ENCODE peak calls at places on chromosomes 1 and 21, in six cellular contexts. One of them, this sample, is unnamed.
A peak's percentile ranks its signal among the peaks of the same experiment; 100 is the strongest.

GRCh38 chr1:78279051-78279450 is 211.7 kb upstream of the PTGFR start:
- DNase-seq in RWPE2: no peak
- DNase-seq in OCI-LY7: no peak
- DNase-seq in stimulated activated CD8-positive, alpha-beta memory T cell treated with anti-CD3 and anti-CD28 coated beads, Interleukin-7, amount 100 ng/mL, for 1 hour: no peak
- DNase-seq in cardiac fibroblast: peak; percentile 98
- DNase-seq in left ventricle myocardium inferior: no peak
- DNase-seq in this sample: no peak

GRCh38 chr1:18373882-18374493 is 106.7 kb upstream of the KLHDC7A start:
- DNase-seq in stimulated activated CD8-positive, alpha-beta memory T cell treated with anti-CD3 and anti-CD28 coated beads, Interleukin-7, amount 100 ng/mL, for 1 hour: no peak
- DNase-seq in left ventricle myocardium inferior: no peak
- DNase-seq in RWPE2: no peak
- DNase-seq in cardiac fibroblast: no peak
- DNase-seq in OCI-LY7: peak; percentile 26
- DNase-seq in this sample: no peak

GRCh38 chr1:41404308-41404755 is 43.1 kb downstream of the FOXO6 start:
- DNase-seq in left ventricle myocardium inferior: no peak
- DNase-seq in RWPE2: no peak
- DNase-seq in cardiac fibroblast: peak; percentile 31
- DNase-seq in OCI-LY7: peak; percentile 20
- DNase-seq in stimulated activated CD8-positive, alpha-beta memory T cell treated with anti-CD3 and anti-CD28 coated beads, Interleukin-7, amount 100 ng/mL, for 1 hour: no peak
- DNase-seq in this sample: peak; percentile 64

GRCh38 chr1:45952072-45952471 is 148.7 kb downstream of the MAST2 start:
- DNase-seq in RWPE2: no peak
- DNase-seq in OCI-LY7: no peak
- DNase-seq in stimulated activated CD8-positive, alpha-beta memory T cell treated with anti-CD3 and anti-CD28 coated beads, Interleukin-7, amount 100 ng/mL, for 1 hour: no peak
- DNase-seq in cardiac fibroblast: peak; percentile 45
- DNase-seq in left ventricle myocardium inferior: no peak
- DNase-seq in this sample: no peak

GRCh38 chr1:218925777-218926176 is 247.9 kb upstream of the LYPLAL1 start:
- DNase-seq in OCI-LY7: no peak
- DNase-seq in stimulated activated CD8-positive, alpha-beta memory T cell treated with anti-CD3 and anti-CD28 coated beads, Interleukin-7, amount 100 ng/mL, for 1 hour: no peak
- DNase-seq in cardiac fibroblast: no peak
- DNase-seq in RWPE2: no peak
- DNase-seq in left ventricle myocardium inferior: no peak
- DNase-seq in this sample: no peak

GRCh38 chr1:118185083-118185899 is at the start of gene SPAG17:
- DNase-seq in stimulated activated CD8-positive, alpha-beta memory T cell treated with anti-CD3 and anti-CD28 coated beads, Interleukin-7, amount 100 ng/mL, for 1 hour: no peak
- DNase-seq in RWPE2: no peak
- DNase-seq in OCI-LY7: no peak
- DNase-seq in left ventricle myocardium inferior: peak; percentile 60
- DNase-seq in cardiac fibroblast: peak; percentile 50
- DNase-seq in this sample: peak; percentile 76

GRCh38 chr21:16087523-16087922 is 357.7 kb downstream of the USP25 start:
- DNase-seq in stimulated activated CD8-positive, alpha-beta memory T cell treated with anti-CD3 and anti-CD28 coated beads, Interleukin-7, amount 100 ng/mL, for 1 hour: no peak
- DNase-seq in cardiac fibroblast: no peak
- DNase-seq in RWPE2: no peak
- DNase-seq in OCI-LY7: no peak
- DNase-seq in left ventricle myocardium inferior: no peak
- DNase-seq in this sample: no peak

GRCh38 chr1:234554478-234555311 is 55.3 kb downstream of the IRF2BP2 start:
- DNase-seq in OCI-LY7: no peak
- DNase-seq in RWPE2: no peak
- DNase-seq in stimulated activated CD8-positive, alpha-beta memory T cell treated with anti-CD3 and anti-CD28 coated beads, Interleukin-7, amount 100 ng/mL, for 1 hour: no peak
- DNase-seq in left ventricle myocardium inferior: no peak
- DNase-seq in cardiac fibroblast: no peak
- DNase-seq in this sample: no peak

GRCh38 chr1:50950396-50950795 is 9.7 kb downstream of the FAF1 start:
- DNase-seq in cardiac fibroblast: no peak
- DNase-seq in OCI-LY7: no peak
- DNase-seq in left ventricle myocardium inferior: no peak
- DNase-seq in stimulated activated CD8-positive, alpha-beta memory T cell treated with anti-CD3 and anti-CD28 coated beads, Interleukin-7, amount 100 ng/mL, for 1 hour: no peak
- DNase-seq in RWPE2: no peak
- DNase-seq in this sample: no peak

GRCh38 chr1:231632119-231632518 is 5.5 kb downstream of the DISC1 start:
- DNase-seq in OCI-LY7: no peak
- DNase-seq in left ventricle myocardium inferior: no peak
- DNase-seq in stimulated activated CD8-positive, alpha-beta memory T cell treated with anti-CD3 and anti-CD28 coated beads, Interleukin-7, amount 100 ng/mL, for 1 hour: no peak
- DNase-seq in RWPE2: no peak
- DNase-seq in cardiac fibroblast: no peak
- DNase-seq in this sample: no peak

GRCh38 chr1:24138481-24139158 is 4.3 kb downstream of the IL22RA1 start:
- DNase-seq in cardiac fibroblast: no peak
- DNase-seq in OCI-LY7: no peak
- DNase-seq in left ventricle myocardium inferior: no peak
- DNase-seq in stimulated activated CD8-positive, alpha-beta memory T cell treated with anti-CD3 and anti-CD28 coated beads, Interleukin-7, amount 100 ng/mL, for 1 hour: no peak
- DNase-seq in RWPE2: peak; percentile 17
- DNase-seq in this sample: no peak

GRCh38 chr1:30790850-30791778 is 33.5 kb upstream of the LAPTM5 start:
- DNase-seq in OCI-LY7: peak; percentile 42
- DNase-seq in stimulated activated CD8-positive, alpha-beta memory T cell treated with anti-CD3 and anti-CD28 coated beads, Interleukin-7, amount 100 ng/mL, for 1 hour: no peak
- DNase-seq in cardiac fibroblast: no peak
- DNase-seq in left ventricle myocardium inferior: no peak
- DNase-seq in RWPE2: no peak
- DNase-seq in this sample: no peak

GRCh38 chr1:212728606-212729005 is 29.0 kb upstream of the BATF3 start:
- DNase-seq in stimulated activated CD8-positive, alpha-beta memory T cell treated with anti-CD3 and anti-CD28 coated beads, Interleukin-7, amount 100 ng/mL, for 1 hour: no peak
- DNase-seq in OCI-LY7: no peak
- DNase-seq in RWPE2: no peak
- DNase-seq in left ventricle myocardium inferior: no peak
- DNase-seq in cardiac fibroblast: no peak
- DNase-seq in this sample: no peak

GRCh38 chr1:207849016-207849415 is 61.9 kb downstream of the CD34 start:
- DNase-seq in stimulated activated CD8-positive, alpha-beta memory T cell treated with anti-CD3 and anti-CD28 coated beads, Interleukin-7, amount 100 ng/mL, for 1 hour: no peak
- DNase-seq in OCI-LY7: no peak
- DNase-seq in left ventricle myocardium inferior: no peak
- DNase-seq in cardiac fibroblast: no peak
- DNase-seq in RWPE2: no peak
- DNase-seq in this sample: no peak

GRCh38 chr21:36917487-36918158 is 48.8 kb downstream of the HLCS start:
- DNase-seq in left ventricle myocardium inferior: no peak
- DNase-seq in RWPE2: no peak
- DNase-seq in cardiac fibroblast: peak; percentile 77
- DNase-seq in stimulated activated CD8-positive, alpha-beta memory T cell treated with anti-CD3 and anti-CD28 coated beads, Interleukin-7, amount 100 ng/mL, for 1 hour: no peak
- DNase-seq in OCI-LY7: no peak
- DNase-seq in this sample: no peak

GRCh38 chr1:212037900-212038299 is 2.4 kb downstream of the DTL start:
- DNase-seq in RWPE2: no peak
- DNase-seq in stimulated activated CD8-positive, alpha-beta memory T cell treated with anti-CD3 and anti-CD28 coated beads, Interleukin-7, amount 100 ng/mL, for 1 hour: no peak
- DNase-seq in left ventricle myocardium inferior: no peak
- DNase-seq in cardiac fibroblast: peak; percentile 83
- DNase-seq in OCI-LY7: peak; percentile 19
- DNase-seq in this sample: no peak

GRCh38 chr1:30183895-30184294 is 539.5 kb downstream of the MATN1 start:
- DNase-seq in left ventricle myocardium inferior: no peak
- DNase-seq in stimulated activated CD8-positive, alpha-beta memory T cell treated with anti-CD3 and anti-CD28 coated beads, Interleukin-7, amount 100 ng/mL, for 1 hour: no peak
- DNase-seq in RWPE2: no peak
- DNase-seq in OCI-LY7: no peak
- DNase-seq in cardiac fibroblast: no peak
- DNase-seq in this sample: no peak

GRCh38 chr1:203797948-203798347 is 2.5 kb downstream of the ZBED6 start:
- DNase-seq in cardiac fibroblast: no peak
- DNase-seq in left ventricle myocardium inferior: no peak
- DNase-seq in OCI-LY7: no peak
- DNase-seq in RWPE2: no peak
- DNase-seq in stimulated activated CD8-positive, alpha-beta memory T cell treated with anti-CD3 and anti-CD28 coated beads, Interleukin-7, amount 100 ng/mL, for 1 hour: no peak
- DNase-seq in this sample: no peak

GRCh38 chr1:33365560-33365997 is 44.7 kb upstream of the A3GALT2 start:
- DNase-seq in OCI-LY7: no peak
- DNase-seq in RWPE2: no peak
- DNase-seq in left ventricle myocardium inferior: peak; percentile 65
- DNase-seq in stimulated activated CD8-positive, alpha-beta memory T cell treated with anti-CD3 and anti-CD28 coated beads, Interleukin-7, amount 100 ng/mL, for 1 hour: no peak
- DNase-seq in cardiac fibroblast: peak; percentile 73
- DNase-seq in this sample: no peak

GRCh38 chr1:10651377-10651776 is 145.1 kb downstream of the CASZ1 start:
- DNase-seq in left ventricle myocardium inferior: no peak
- DNase-seq in stimulated activated CD8-positive, alpha-beta memory T cell treated with anti-CD3 and anti-CD28 coated beads, Interleukin-7, amount 100 ng/mL, for 1 hour: no peak
- DNase-seq in cardiac fibroblast: no peak
- DNase-seq in RWPE2: no peak
- DNase-seq in OCI-LY7: no peak
- DNase-seq in this sample: no peak

GRCh38 chr1:234607091-234608025 is 2.6 kb downstream of the IRF2BP2 start:
- DNase-seq in stimulated activated CD8-positive, alpha-beta memory T cell treated with anti-CD3 and anti-CD28 coated beads, Interleukin-7, amount 100 ng/mL, for 1 hour: no peak
- DNase-seq in RWPE2: no peak
- DNase-seq in cardiac fibroblast: peak; percentile 52
- DNase-seq in OCI-LY7: no peak
- DNase-seq in left ventricle myocardium inferior: peak; percentile 33
- DNase-seq in this sample: no peak

GRCh38 chr21:32132911-32133310 is 145.9 kb downstream of the MIS18A start:
- DNase-seq in OCI-LY7: no peak
- DNase-seq in left ventricle myocardium inferior: no peak
- DNase-seq in RWPE2: no peak
- DNase-seq in stimulated activated CD8-positive, alpha-beta memory T cell treated with anti-CD3 and anti-CD28 coated beads, Interleukin-7, amount 100 ng/mL, for 1 hour: no peak
- DNase-seq in cardiac fibroblast: no peak
- DNase-seq in this sample: no peak

This sample was measured in Right ventricle myocardium inferior.